ENCODE peak calls at places on chromosomes 5 and 9, in ten cellular contexts. Y, A, T, R, G, P, Z, L, X and U are unnamed samples.

GRCh38 chr5:1052076-1052475 is 43.5 kb downstream of the NKD2 start:
- DNase-seq in Y (no peak), A (no peak), T (no peak), R (no peak), G (no peak), P (no peak), Z (no peak), L (no peak), X (no peak), U (no peak)

GRCh38 chr9:91120200-91120599 is 241.5 kb downstream of the AUH start:
- DNase-seq in Y (no peak), A (no peak), T (no peak), R (no peak), G (no peak), P (no peak), Z (no peak), L (no peak), X (no peak), U (no peak)

GRCh38 chr9:115514454-115514853 is 396.5 kb upstream of the TNC start:
- DNase-seq in Y (no peak), A (no peak), T (no peak), R (no peak), G (no peak), P (no peak), Z (no peak), L (no peak), X (no peak), U (no peak)

GRCh38 chr9:96381696-96382095 is 1.8 kb downstream of the SLC35D2 start:
- DNase-seq in Y (no peak), A (no peak), T (no peak), R (no peak), G (no peak), P (no peak), Z (no peak), L (no peak), X (no peak), U (no peak)

GRCh38 chr5:37658440-37658839 is 181.4 kb downstream of the GDNF start:
- DNase-seq in Y (no peak), A (no peak), T (no peak), R (no peak), G (no peak), P (no peak), Z (no peak), L (no peak), X (no peak), U (no peak)

GRCh38 chr9:37747271-37747753 is 6.3 kb upstream of the TRMT10B start:
- DNase-seq in Y (peak; percentile 69), A (peak; percentile 75), T (peak; percentile 58), R (no peak), G (peak; percentile 65), P (peak; percentile 74), Z (peak; percentile 31), L (peak; percentile 2), X (peak; percentile 7), U (peak; percentile 45)

GRCh38 chr9:85228111-85228855 is 513.5 kb downstream of the AGTPBP1 start:
- DNase-seq in Y (peak; percentile 29), A (no peak), T (no peak), R (no peak), G (no peak), P (no peak), Z (no peak), L (no peak), X (no peak), U (no peak)

GRCh38 chr5:125612356-125613149 is 810.7 kb upstream of the GRAMD2B start:
- DNase-seq in Y (no peak), A (no peak), T (no peak), R (no peak), G (no peak), P (no peak), Z (no peak), L (no peak), X (peak; percentile 17), U (no peak)

GRCh38 chr9:34647084-34647403 is 569 bp downstream of the GALT start:
- DNase-seq in Y (no peak), A (no peak), T (no peak), R (no peak), G (no peak), P (no peak), Z (peak; percentile 55), L (no peak), X (no peak), U (no peak)

GRCh38 chr9:69585571-69585970 is 86.6 kb downstream of the APBA1 start:
- DNase-seq in Y (no peak), A (no peak), T (no peak), R (no peak), G (no peak), P (no peak), Z (no peak), L (no peak), X (no peak), U (no peak)

GRCh38 chr5:158845941-158846340 is 253.8 kb downstream of the EBF1 start:
- DNase-seq in Y (no peak), A (peak; percentile 61), T (no peak), R (no peak), G (no peak), P (no peak), Z (no peak), L (no peak), X (no peak), U (no peak)

GRCh38 chr5:56638061-56638621 is 177.2 kb upstream of the MAP3K1 start:
- DNase-seq in Y (no peak), A (no peak), T (no peak), R (no peak), G (peak; percentile 15), P (no peak), Z (no peak), L (no peak), X (no peak), U (no peak)

GRCh38 chr5:59923465-59923864 is 29.9 kb upstream of the PDE4D start:
- DNase-seq in Y (no peak), A (no peak), T (no peak), R (no peak), G (no peak), P (no peak), Z (no peak), L (no peak), X (no peak), U (no peak)

GRCh38 chr5:79107020-79107796 is 4.4 kb upstream of the BHMT start:
- DNase-seq in Y (no peak), A (no peak), T (no peak), R (no peak), G (no peak), P (no peak), Z (no peak), L (no peak), X (no peak), U (no peak)

GRCh38 chr5:177553671-177554429 is 513 bp downstream of the FAM193B start:
- DNase-seq in Y (no peak), A (peak; percentile 37), T (no peak), R (no peak), G (no peak), P (no peak), Z (peak; percentile 35), L (peak; percentile 22), X (peak; percentile 65), U (peak; percentile 51)

GRCh38 chr9:107248714-107249113 is 34.4 kb upstream of the RAD23B start:
- DNase-seq in Y (no peak), A (no peak), T (no peak), R (no peak), G (no peak), P (no peak), Z (no peak), L (no peak), X (no peak), U (no peak)